ENCODE peak calls at places on chromosome 9, in ten cellular contexts. K is IMR-90; S is fibroblast of pulmonary artery; E is RWPE1; D is lower lobe of right lung; H is GM23248; J is cerebellar cortex; C is stimulated activated effector memory CD8-positive, alpha-beta T cell treated with anti-CD3 and anti-CD28 coated beads, Interleukin-12 subunit alpha, Interleukin-12 subunit beta, amount 100 ng/mL, for 72 hours; R is activated T-cell treated with anti-CD3 and anti-CD28 coated beads for 48 hours; X is neural crest cell. F is an unnamed sample.

GRCh38 chr9:85041737-85042136 is 372.2 kb downstream of the NTRK2 start:
- DNase-seq in K (no peak), S (no peak), E (no peak), D (no peak), H (no peak), J (no peak), C (no peak), R (no peak), X (no peak), F (no peak)

GRCh38 chr9:114754574-114754973 is 51.3 kb downstream of the TNFSF15 start:
- DNase-seq in K (no peak), S (no peak), E (no peak), D (no peak), H (no peak), J (no peak), C (no peak), R (no peak), X (no peak), F (no peak)

GRCh38 chr9:96177719-96178028 is 124.3 kb downstream of the HSD17B3 start:
- DNase-seq in K (no peak), S (no peak), E (no peak), D (no peak), H (no peak), J (no peak), C (no peak), R (no peak), X (no peak), F (no peak)

GRCh38 chr9:121281614-121282291 is 13.8 kb downstream of the GSN start:
- DNase-seq in K (peak), S (peak), E (peak), D (peak), H (peak), J (no peak), C (no peak), R (no peak), X (no peak), F (no peak)

GRCh38 chr9:124164800-124165199 is 92.9 kb upstream of the NEK6 start:
- DNase-seq in K (no peak), S (peak), E (no peak), D (no peak), H (no peak), J (peak), C (no peak), R (no peak), X (no peak), F (no peak)

GRCh38 chr9:87016681-87017080 is 69.4 kb upstream of the GAS1 start:
- DNase-seq in K (no peak), S (peak), E (no peak), D (no peak), H (no peak), J (no peak), C (no peak), R (no peak), X (no peak), F (no peak)

GRCh38 chr9:76916231-76916630 is 10.3 kb upstream of the PRUNE2 start:
- DNase-seq in K (no peak), S (no peak), E (no peak), D (no peak), H (no peak), J (no peak), C (no peak), R (no peak), X (no peak), F (no peak)

GRCh38 chr9:20207161-20207560 is 415.1 kb downstream of the MLLT3 start:
- DNase-seq in K (no peak), S (no peak), E (no peak), D (no peak), H (no peak), J (no peak), C (no peak), R (no peak), X (no peak), F (no peak)

GRCh38 chr9:84772511-84772910 is 103.0 kb downstream of the NTRK2 start:
- DNase-seq in K (peak), S (no peak), E (peak), D (no peak), H (no peak), J (no peak), C (no peak), R (no peak), X (no peak), F (no peak)

GRCh38 chr9:74255489-74255984 is 241.6 kb upstream of the RORB start:
- DNase-seq in K (no peak), S (no peak), E (no peak), D (no peak), H (no peak), J (no peak), C (no peak), R (no peak), X (no peak), F (no peak)

GRCh38 chr9:37758747-37759146 is 5.1 kb downstream of the TRMT10B start:
- DNase-seq in K (no peak), S (no peak), E (no peak), D (no peak), H (no peak), J (no peak), C (no peak), R (no peak), X (no peak), F (no peak)

GRCh38 chr9:90065851-90066250 is 461.0 kb downstream of the GADD45G start:
- DNase-seq in K (no peak), S (no peak), E (no peak), D (no peak), H (no peak), J (no peak), C (no peak), R (no peak), X (no peak), F (no peak)

GRCh38 chr9:83572524-83572923 is 34.3 kb upstream of the FRMD3 start:
- DNase-seq in K (no peak), S (peak), E (no peak), D (no peak), H (no peak), J (no peak), C (no peak), R (no peak), X (no peak), F (no peak)

GRCh38 chr9:81690251-81690851 is 1.0 kb upstream of the TLE1 start:
- DNase-seq in K (peak), S (peak), E (peak), D (peak), H (peak), J (peak), C (no peak), R (no peak), X (peak), F (peak)

GRCh38 chr9:86407022-86407421 is 52.8 kb upstream of the TUT7 start:
- DNase-seq in K (peak), S (peak), E (peak), D (no peak), H (peak), J (no peak), C (no peak), R (peak), X (no peak), F (no peak)

GRCh38 chr9:131310833-131311554 is 21.5 kb downstream of the PLPP7 start:
- DNase-seq in K (no peak), S (no peak), E (no peak), D (no peak), H (peak), J (peak), C (peak), R (peak), X (no peak), F (no peak)

GRCh38 chr9:110871736-110872135 is 166.5 kb downstream of the LPAR1 start:
- DNase-seq in K (no peak), S (no peak), E (no peak), D (no peak), H (no peak), J (no peak), C (no peak), R (no peak), X (no peak), F (no peak)

GRCh38 chr9:130444565-130445221 is at the start of gene ASS1:
- DNase-seq in K (no peak), S (peak), E (peak), D (peak), H (peak), J (no peak), C (no peak), R (peak), X (no peak), F (no peak)

GRCh38 chr9:136950656-136951030 is 1.4 kb upstream of the LCN12 start:
- DNase-seq in K (no peak), S (no peak), E (no peak), D (peak), H (no peak), J (no peak), C (no peak), R (no peak), X (no peak), F (no peak)

GRCh38 chr9:36470891-36471290 is 70.8 kb upstream of the RNF38 start:
- DNase-seq in K (peak), S (peak), E (peak), D (peak), H (peak), J (no peak), C (no peak), R (peak), X (no peak), F (no peak)

GRCh38 chr9:130498918-130499698 is 54.3 kb downstream of the ASS1 start:
- DNase-seq in K (no peak), S (no peak), E (no peak), D (no peak), H (no peak), J (no peak), C (no peak), R (no peak), X (no peak), F (no peak)

GRCh38 chr9:29616844-29617243 is 2043.6 kb upstream of the C9orf72 start:
- DNase-seq in K (no peak), S (no peak), E (no peak), D (no peak), H (no peak), J (no peak), C (no peak), R (no peak), X (no peak), F (no peak)

GRCh38 chr9:12464910-12465512 is 228.2 kb upstream of the TYRP1 start:
- DNase-seq in K (peak), S (peak), E (peak), D (no peak), H (peak), J (peak), C (no peak), R (no peak), X (peak), F (no peak)

GRCh38 chr9:136016221-136016881 is 55.2 kb upstream of the UBAC1 start:
- DNase-seq in K (no peak), S (no peak), E (no peak), D (peak), H (no peak), J (no peak), C (no peak), R (no peak), X (no peak), F (no peak)

GRCh38 chr9:84239341-84239740 is 101.2 kb downstream of the SLC28A3 start:
- DNase-seq in K (peak), S (peak), E (no peak), D (no peak), H (peak), J (no peak), C (no peak), R (no peak), X (no peak), F (no peak)

GRCh38 chr9:85741112-85741874 is 461 bp downstream of the AGTPBP1 start:
- DNase-seq in K (peak), S (peak), E (peak), D (peak), H (peak), J (peak), C (peak), R (peak), X (peak), F (no peak)

F was measured in iPS DF 19.7.